ENCODE peak calls at places on chromosomes 2 and 18, in four cellular contexts. One of them, this sample, is unnamed.

GRCh38 chr2:176039375-176039774 is 37.3 kb upstream of the LNPK start:
- DNase-seq in cardiac muscle cell: no peak
- DNase-seq in adrenal gland: no peak
- DNase-seq in body of pancreas: no peak
- DNase-seq in this sample: no peak

GRCh38 chr18:730692-731091 is 18.3 kb upstream of the ENOSF1 start:
- DNase-seq in cardiac muscle cell: peak; percentile 24
- DNase-seq in adrenal gland: no peak
- DNase-seq in body of pancreas: no peak
- DNase-seq in this sample: no peak

GRCh38 chr2:133434962-133435668 is 133.1 kb downstream of the NCKAP5 start:
- DNase-seq in cardiac muscle cell: peak; percentile 55
- DNase-seq in adrenal gland: peak; percentile 87
- DNase-seq in body of pancreas: peak; percentile 27
- DNase-seq in this sample: no peak

GRCh38 chr2:233912799-233913423 is 4.3 kb upstream of the TRPM8 start:
- DNase-seq in cardiac muscle cell: peak; percentile 52
- DNase-seq in adrenal gland: no peak
- DNase-seq in body of pancreas: peak; percentile 20
- DNase-seq in this sample: no peak

GRCh38 chr18:24368749-24369148 is 28.9 kb downstream of the OSBPL1A start:
- DNase-seq in cardiac muscle cell: no peak
- DNase-seq in adrenal gland: no peak
- DNase-seq in body of pancreas: no peak
- DNase-seq in this sample: peak; percentile 57

GRCh38 chr2:185161701-185162100 is 563.4 kb downstream of the ZNF804A start:
- DNase-seq in cardiac muscle cell: no peak
- DNase-seq in adrenal gland: no peak
- DNase-seq in body of pancreas: no peak
- DNase-seq in this sample: no peak

GRCh38 chr18:58468191-58468590 is 160.7 kb downstream of the ALPK2 start:
- DNase-seq in cardiac muscle cell: no peak
- DNase-seq in adrenal gland: no peak
- DNase-seq in body of pancreas: no peak
- DNase-seq in this sample: no peak

GRCh38 chr2:113264713-113265403 is 13.9 kb downstream of the PAX8 start:
- DNase-seq in cardiac muscle cell: no peak
- DNase-seq in adrenal gland: no peak
- DNase-seq in body of pancreas: no peak
- DNase-seq in this sample: no peak

GRCh38 chr2:227862227-227862740 is 9.1 kb upstream of the DAW1 start:
- DNase-seq in cardiac muscle cell: peak; percentile 87
- DNase-seq in adrenal gland: no peak
- DNase-seq in body of pancreas: no peak
- DNase-seq in this sample: no peak

GRCh38 chr18:28735731-28736130 is 558.8 kb upstream of the CDH2 start:
- DNase-seq in cardiac muscle cell: peak; percentile 94
- DNase-seq in adrenal gland: no peak
- DNase-seq in body of pancreas: no peak
- DNase-seq in this sample: no peak

GRCh38 chr18:79496978-79497637 is 101.4 kb downstream of the NFATC1 start:
- DNase-seq in cardiac muscle cell: peak; percentile 91
- DNase-seq in adrenal gland: peak; percentile 64
- DNase-seq in body of pancreas: peak; percentile 32
- DNase-seq in this sample: no peak

GRCh38 chr18:46320928-46321855 is 217.0 kb downstream of the HAUS1 start:
- DNase-seq in cardiac muscle cell: peak; percentile 65
- DNase-seq in adrenal gland: no peak
- DNase-seq in body of pancreas: no peak
- DNase-seq in this sample: no peak

GRCh38 chr18:33579147-33579867 is 1.3 kb downstream of the ASXL3 start:
- DNase-seq in cardiac muscle cell: no peak
- DNase-seq in adrenal gland: no peak
- DNase-seq in body of pancreas: no peak
- DNase-seq in this sample: no peak

GRCh38 chr2:180336550-180336949 is 329.5 kb upstream of the CWC22 start:
- DNase-seq in cardiac muscle cell: no peak
- DNase-seq in adrenal gland: no peak
- DNase-seq in body of pancreas: no peak
- DNase-seq in this sample: no peak
- H3K9me3 ChIP-seq in cardiac muscle cell: no peaks in the 10 kb centered on the region
- H3K9me3 ChIP-seq in adrenal gland: no peaks in the 10 kb centered on the region
- H3K9me3 ChIP-seq in body of pancreas: no peaks in the 10 kb centered on the region
- H3K9me3 ChIP-seq in this sample: peaks cover 25% of the 10 kb centered on the region

GRCh38 chr2:54480025-54480424 is 23.9 kb downstream of the SPTBN1 start:
- DNase-seq in cardiac muscle cell: no peak
- DNase-seq in adrenal gland: no peak
- DNase-seq in body of pancreas: no peak
- DNase-seq in this sample: no peak

GRCh38 chr2:54482725-54483124 is 26.6 kb downstream of the SPTBN1 start:
- DNase-seq in cardiac muscle cell: peak; percentile 77
- DNase-seq in adrenal gland: peak; percentile 80
- DNase-seq in body of pancreas: no peak
- DNase-seq in this sample: no peak

GRCh38 chr2:54481686-54482085 is 25.6 kb downstream of the SPTBN1 start:
- DNase-seq in cardiac muscle cell: no peak
- DNase-seq in adrenal gland: no peak
- DNase-seq in body of pancreas: no peak
- DNase-seq in this sample: no peak

GRCh38 chr2:54486766-54487165 is 30.6 kb downstream of the SPTBN1 start:
- DNase-seq in cardiac muscle cell: no peak
- DNase-seq in adrenal gland: no peak
- DNase-seq in body of pancreas: no peak
- DNase-seq in this sample: no peak

GRCh38 chr2:54483426-54483825 is 27.3 kb downstream of the SPTBN1 start:
- DNase-seq in cardiac muscle cell: no peak
- DNase-seq in adrenal gland: no peak
- DNase-seq in body of pancreas: no peak
- DNase-seq in this sample: no peak
- H3K27ac ChIP-seq in cardiac muscle cell: peak overlapping the region; percentile 63
- H3K27ac ChIP-seq in adrenal gland: peak overlapping the region; percentile 64
- H3K27ac ChIP-seq in body of pancreas: peak overlapping the region; percentile 10
- H3K27ac ChIP-seq in this sample: no peak overlapping the region

GRCh38 chr2:223500690-223501089 is 101.5 kb downstream of the SCG2 start:
- DNase-seq in cardiac muscle cell: no peak
- DNase-seq in adrenal gland: no peak
- DNase-seq in body of pancreas: no peak
- DNase-seq in this sample: no peak
- H3K4me3 ChIP-seq in cardiac muscle cell: no peak overlapping the region
- H3K4me3 ChIP-seq in adrenal gland: no peak overlapping the region
- H3K4me3 ChIP-seq in body of pancreas: no peak overlapping the region
- H3K4me3 ChIP-seq in this sample: no peak overlapping the region

GRCh38 chr2:20884829-20885228 is 61.9 kb upstream of the LDAH start:
- DNase-seq in cardiac muscle cell: no peak
- DNase-seq in adrenal gland: no peak
- DNase-seq in body of pancreas: no peak
- DNase-seq in this sample: no peak
- H3K9me3 ChIP-seq in cardiac muscle cell: no peaks in the 10 kb centered on the region
- H3K9me3 ChIP-seq in adrenal gland: no peaks in the 10 kb centered on the region
- H3K9me3 ChIP-seq in body of pancreas: no peaks in the 10 kb centered on the region
- H3K9me3 ChIP-seq in this sample: no peaks in the 10 kb centered on the region

DNA sequence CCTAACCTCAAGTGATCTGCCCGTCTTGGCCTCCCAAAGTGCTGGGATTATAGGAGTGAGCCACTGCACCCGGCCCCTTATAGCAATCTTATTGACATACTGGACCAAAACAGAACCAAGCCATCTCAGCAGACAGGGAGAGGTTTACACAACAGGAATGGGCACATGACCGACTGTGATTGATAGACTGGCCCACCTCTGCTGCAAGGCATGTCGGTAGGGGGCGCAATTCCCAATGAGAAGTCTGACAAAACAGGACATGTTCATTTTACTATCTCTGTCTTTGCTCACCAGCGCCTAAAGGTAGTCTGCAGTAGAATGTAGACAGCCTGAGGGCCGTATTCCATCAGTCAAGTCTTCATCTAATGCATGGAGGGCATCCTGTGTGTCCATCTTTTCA is 2.0 kb downstream of the LYPD6B start:
- DNase-seq in cardiac muscle cell: peak; percentile 11
- DNase-seq in adrenal gland: no peak
- DNase-seq in body of pancreas: no peak
- DNase-seq in this sample: no peak
- H3K27ac ChIP-seq in cardiac muscle cell: no peak overlapping the region
- H3K27ac ChIP-seq in adrenal gland: no peak overlapping the region
- H3K27ac ChIP-seq in body of pancreas: no peak overlapping the region
- H3K27ac ChIP-seq in this sample: no peak overlapping the region

DNA sequence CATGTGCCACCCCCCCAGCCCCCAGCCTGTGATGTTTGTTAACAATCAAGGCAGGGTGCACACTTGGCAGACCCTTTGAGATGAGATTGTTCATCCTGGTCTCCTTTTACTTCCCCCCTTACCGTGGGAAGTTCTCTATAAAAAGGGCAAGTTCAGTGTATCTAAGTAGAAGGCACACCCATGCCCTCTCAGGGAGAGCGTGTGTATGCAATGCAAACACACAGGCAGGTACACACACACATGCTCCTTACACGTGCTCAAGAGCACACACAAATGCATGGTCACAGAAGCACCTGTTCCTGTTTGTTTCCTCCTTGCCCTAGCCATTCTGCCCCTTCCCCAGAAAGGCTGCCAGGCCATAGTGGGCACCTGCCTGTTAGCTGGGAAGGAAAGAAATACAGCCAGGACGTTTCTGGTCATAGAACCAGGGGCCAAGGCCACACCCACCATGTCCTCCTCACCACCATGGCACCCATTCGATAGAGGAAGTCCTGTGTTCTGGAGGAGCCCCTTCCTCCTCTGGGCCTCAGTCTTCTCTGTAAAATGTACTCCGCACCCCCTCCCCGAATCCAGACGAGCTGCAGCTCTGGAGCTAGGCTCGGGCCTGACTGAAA is 3.1 kb downstream of the ATOH8 start:
- DNase-seq in cardiac muscle cell: no peak
- DNase-seq in adrenal gland: no peak
- DNase-seq in body of pancreas: peak; percentile 59
- DNase-seq in this sample: no peak
- H3K4me3 ChIP-seq in cardiac muscle cell: no peak overlapping the region
- H3K4me3 ChIP-seq in adrenal gland: no peak overlapping the region
- H3K4me3 ChIP-seq in body of pancreas: no peak overlapping the region
- H3K4me3 ChIP-seq in this sample: no peak overlapping the region

DNA sequence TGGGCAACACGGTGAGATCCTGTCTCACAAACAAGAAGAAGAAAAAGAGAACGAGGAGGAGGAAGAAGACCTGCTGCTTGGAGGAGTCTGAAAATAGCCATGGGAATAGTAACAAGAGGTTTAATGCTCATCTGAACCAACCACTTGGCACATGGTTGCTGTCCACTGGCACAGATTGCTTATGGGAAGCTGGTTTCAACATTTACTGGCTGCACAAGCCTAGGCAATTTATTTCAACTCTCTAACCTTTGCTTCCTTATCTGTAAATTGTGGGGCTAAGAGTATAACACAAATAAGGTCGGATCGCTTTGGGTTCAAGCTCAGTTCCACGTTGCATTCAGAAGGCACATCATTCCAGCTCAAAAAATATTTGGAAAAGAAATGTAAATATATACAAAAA is 14.2 kb upstream of the RHOB start:
- DNase-seq in cardiac muscle cell: no peak
- DNase-seq in adrenal gland: peak; percentile 48
- DNase-seq in body of pancreas: peak; percentile 13
- DNase-seq in this sample: no peak
- H3K9me3 ChIP-seq in cardiac muscle cell: no peaks in the 10 kb centered on the region
- H3K9me3 ChIP-seq in adrenal gland: no peaks in the 10 kb centered on the region
- H3K9me3 ChIP-seq in body of pancreas: no peaks in the 10 kb centered on the region
- H3K9me3 ChIP-seq in this sample: no peaks in the 10 kb centered on the region